ENCODE peak calls at places on chromosomes 4 and X, in ten cellular contexts. L is ELR, W is skeletal muscle cell, Y is spleen, I is chondrocyte, O is iris pigment epithelial cell, Q is Caki2, E is LHCN-M2, C is NCI-H1092, G is GF-D8. Z is an unnamed sample.

GRCh38 chr4:107939307-107939706 is 8.0 kb downstream of the CYP2U1 start:
- DNase-seq in L (no peak), W (no peak), Y (no peak), I (no peak), O (peak; percentile 57), Q (no peak), E (no peak), C (no peak), G (no peak), Z (no peak)

GRCh38 chrX:54479471-54480122 is 16.4 kb downstream of the FGD1 start:
- DNase-seq in L (no peak), W (no peak), Y (peak; percentile 35), I (no peak), O (no peak), Q (no peak), E (no peak), C (no peak), G (no peak), Z (peak; percentile 74)

GRCh38 chrX:114626323-114626722 is 42.4 kb downstream of the HTR2C start:
- DNase-seq in L (no peak), W (no peak), Y (no peak), I (no peak), O (peak; percentile 17), Q (no peak), E (no peak), C (no peak), G (no peak), Z (peak; percentile 4)

GRCh38 chrX:9260603-9261002 is 204.3 kb upstream of the TBL1X start:
- DNase-seq in L (no peak), W (no peak), Y (no peak), I (no peak), O (no peak), Q (no peak), E (no peak), C (no peak), G (no peak), Z (no peak)

GRCh38 chr4:4564522-4564921 is 22.7 kb upstream of the STX18 start:
- DNase-seq in L (no peak), W (no peak), Y (no peak), I (no peak), O (no peak), Q (no peak), E (no peak), C (no peak), G (no peak), Z (no peak)

GRCh38 chr4:76892001-76892400 is 5.9 kb downstream of the SOWAHB start:
- DNase-seq in L (no peak), W (no peak), Y (no peak), I (no peak), O (no peak), Q (no peak), E (no peak), C (no peak), G (no peak), Z (no peak)

GRCh38 chrX:54931107-54931506 is 10.5 kb downstream of the TRO start:
- DNase-seq in L (no peak), W (no peak), Y (no peak), I (no peak), O (no peak), Q (no peak), E (no peak), C (no peak), G (no peak), Z (no peak)

GRCh38 chr4:156084312-156084811 is 130.7 kb upstream of the CTSO start:
- DNase-seq in L (no peak), W (no peak), Y (no peak), I (no peak), O (no peak), Q (no peak), E (no peak), C (no peak), G (no peak), Z (no peak)

GRCh38 chr4:5381981-5382441 is 326.3 kb downstream of the EVC2 start:
- DNase-seq in L (peak; percentile 91), W (no peak), Y (no peak), I (no peak), O (peak; percentile 72), Q (peak; percentile 72), E (peak; percentile 29), C (no peak), G (no peak), Z (no peak)

GRCh38 chr4:85901500-85901899 is 426.6 kb downstream of the ARHGAP24 start:
- DNase-seq in L (no peak), W (peak; percentile 21), Y (no peak), I (no peak), O (peak; percentile 41), Q (no peak), E (no peak), C (no peak), G (no peak), Z (no peak)

GRCh38 chr4:138217567-138217966 is 24.6 kb downstream of the SLC7A11 start:
- DNase-seq in L (no peak), W (no peak), Y (no peak), I (no peak), O (no peak), Q (no peak), E (no peak), C (no peak), G (no peak), Z (no peak)

GRCh38 chr4:123848615-123849014 is 452.0 kb downstream of the SPRY1 start:
- DNase-seq in L (no peak), W (no peak), Y (no peak), I (no peak), O (no peak), Q (no peak), E (no peak), C (no peak), G (no peak), Z (no peak)

GRCh38 chr4:128335541-128335940 is 47.9 kb upstream of the PGRMC2 start:
- DNase-seq in L (peak; percentile 32), W (no peak), Y (no peak), I (no peak), O (peak; percentile 67), Q (no peak), E (no peak), C (no peak), G (no peak), Z (no peak)

GRCh38 chr4:141388483-141388882 is 167.8 kb downstream of the ZNF330 start:
- DNase-seq in L (peak; percentile 36), W (peak; percentile 87), Y (no peak), I (no peak), O (peak; percentile 97), Q (no peak), E (no peak), C (no peak), G (no peak), Z (no peak)

GRCh38 chrX:93120805-93121204 is 552.6 kb downstream of the NAP1L3 start:
- DNase-seq in L (no peak), W (no peak), Y (no peak), I (no peak), O (no peak), Q (no peak), E (no peak), C (no peak), G (no peak), Z (no peak)

GRCh38 chr4:136922066-136922465 is 610.2 kb downstream of the PCDH18 start:
- DNase-seq in L (no peak), W (no peak), Y (no peak), I (no peak), O (no peak), Q (no peak), E (no peak), C (no peak), G (no peak), Z (no peak)

GRCh38 chrX:109709129-109709631 is 23.9 kb downstream of the ACSL4 start:
- DNase-seq in L (peak; percentile 57), W (peak; percentile 27), Y (no peak), I (no peak), O (peak; percentile 73), Q (peak; percentile 23), E (peak; percentile 74), C (no peak), G (peak; percentile 68), Z (no peak)

GRCh38 chr4:53713296-53713695 is 122.0 kb upstream of the LNX1 start:
- DNase-seq in L (no peak), W (peak; percentile 71), Y (no peak), I (no peak), O (no peak), Q (no peak), E (no peak), C (no peak), G (no peak), Z (no peak)

GRCh38 chrX:15579778-15580747 is 20.7 kb downstream of the ACE2 start:
- DNase-seq in L (no peak), W (no peak), Y (no peak), I (no peak), O (peak; percentile 34), Q (no peak), E (no peak), C (no peak), G (no peak), Z (no peak)

GRCh38 chrX:13764765-13765164 is 30.2 kb downstream of the OFD1 start:
- DNase-seq in L (no peak), W (no peak), Y (no peak), I (no peak), O (peak; percentile 8), Q (no peak), E (peak; percentile 7), C (no peak), G (no peak), Z (no peak)

GRCh38 chr4:24521544-24521943 is 62.8 kb downstream of the DHX15 start:
- DNase-seq in L (no peak), W (no peak), Y (no peak), I (no peak), O (peak; percentile 22), Q (no peak), E (no peak), C (no peak), G (no peak), Z (no peak)